ENCODE peak calls at places on chromosome 2, in six cellular contexts. P is AG20443; U is EL; O is stimulated activated CD8-positive, alpha-beta memory T cell treated with anti-CD3 and anti-CD28 coated beads, Interleukin-15, amount 100 ng/mL, for 48 hours; D is neural crest cell; J is ELF-1. F is an unnamed sample.

GRCh38 chr2:108988796-108989713 is at the start of gene EDAR:
- DNase-seq in P (no peak), U (peak), O (no peak), D (peak), J (peak), F (no peak)

GRCh38 chr2:241223211-241224067 is 35.0 kb downstream of the ANO7 start:
- DNase-seq in P (no peak), U (peak), O (no peak), D (no peak), J (peak), F (no peak)

GRCh38 chr2:72159611-72160010 is 11.9 kb upstream of the CYP26B1 start:
- DNase-seq in P (no peak), U (no peak), O (no peak), D (no peak), J (no peak), F (no peak)

GRCh38 chr2:113755690-113756063 is 765 bp downstream of the SLC35F5 start:
- DNase-seq in P (peak), U (peak), O (no peak), D (no peak), J (peak), F (no peak)

GRCh38 chr2:102149644-102150455 is 7.3 kb downstream of the IL1R1 start:
- DNase-seq in P (no peak), U (no peak), O (no peak), D (no peak), J (no peak), F (no peak)

GRCh38 chr2:132588576-132588975 is 81.4 kb downstream of the LYPD1 start:
- DNase-seq in P (no peak), U (no peak), O (no peak), D (no peak), J (no peak), F (no peak)

GRCh38 chr2:218405365-218406208 is 5.9 kb downstream of the CTDSP1 start:
- DNase-seq in P (no peak), U (no peak), O (no peak), D (no peak), J (no peak), F (no peak)

GRCh38 chr2:219836647-219837177 is 209.3 kb downstream of the SLC4A3 start:
- DNase-seq in P (no peak), U (peak), O (no peak), D (no peak), J (no peak), F (no peak)

GRCh38 chr2:230888824-230889400 is 24.2 kb downstream of the ITM2C start:
- DNase-seq in P (no peak), U (no peak), O (no peak), D (no peak), J (no peak), F (no peak)

GRCh38 chr2:168085801-168086361 is 161.5 kb downstream of the STK39 start:
- DNase-seq in P (no peak), U (no peak), O (no peak), D (no peak), J (no peak), F (no peak)

GRCh38 chr2:206260427-206261012 is 13.9 kb upstream of the ZDBF2 start:
- DNase-seq in P (peak), U (peak), O (no peak), D (no peak), J (no peak), F (no peak)

GRCh38 chr2:99651930-99652670 is 162.3 kb upstream of the REV1 start:
- DNase-seq in P (peak), U (peak), O (no peak), D (no peak), J (no peak), F (no peak)

GRCh38 chr2:216371756-216372702 is at the start of gene MARCHF4:
- DNase-seq in P (peak), U (peak), O (no peak), D (peak), J (peak), F (peak)

GRCh38 chr2:85695121-85695520 is 963 bp downstream of the GNLY start:
- DNase-seq in P (no peak), U (no peak), O (no peak), D (no peak), J (no peak), F (no peak)

GRCh38 chr2:21715865-21716264 is 592.1 kb downstream of the TDRD15 start:
- DNase-seq in P (no peak), U (no peak), O (no peak), D (peak), J (no peak), F (no peak)

GRCh38 chr2:224520064-224520463 is 65.1 kb downstream of the CUL3 start:
- DNase-seq in P (peak), U (peak), O (peak), D (no peak), J (no peak), F (no peak)

GRCh38 chr2:104867351-104868080 is 13.6 kb downstream of the POU3F3 start:
- DNase-seq in P (no peak), U (no peak), O (no peak), D (no peak), J (peak), F (no peak)

GRCh38 chr2:128514555-128514955 is 195.9 kb upstream of the HS6ST1 start:
- DNase-seq in P (no peak), U (no peak), O (no peak), D (no peak), J (no peak), F (no peak)